ENCODE peak calls at places on chromosome 2, in nine cellular contexts. F, W, R, P, N, Z, J, Y and V are unnamed samples.
A peak's percentile ranks its signal among the peaks of the same experiment; 100 is the strongest.

GRCh38 chr2:36356990-36357505 is 1.5 kb downstream of the CRIM1 start:
- DNase-seq in J (no peak), F (no peak), R (peak; percentile 40), Z (no peak), Y (peak; percentile 65), W (no peak), N (peak; percentile 54), P (peak; percentile 73), V (no peak)

GRCh38 chr2:46010925-46011490 is 286.2 kb upstream of the EPAS1 start:
- DNase-seq in W (no peak), N (no peak), J (peak; percentile 60), Y (peak; percentile 78), R (no peak), F (peak; percentile 48), Z (peak; percentile 53), P (peak; percentile 63), V (peak; percentile 69)

GRCh38 chr2:25521665-25522387 is 151.6 kb downstream of the DTNB start:
- DNase-seq in F (peak; percentile 87), R (no peak), N (peak; percentile 33), W (peak; percentile 90), Y (peak; percentile 89), Z (peak; percentile 78), J (peak; percentile 65), P (peak; percentile 76), V (peak; percentile 58)

GRCh38 chr2:151465771-151466170 is 56.1 kb downstream of the RIF1 start:
- DNase-seq in W (no peak), N (no peak), Y (no peak), P (no peak), J (no peak), F (no peak), Z (no peak), R (no peak), V (no peak)

GRCh38 chr2:7427293-7428060 is 510.3 kb downstream of the RNF144A start:
- DNase-seq in N (peak; percentile 34), W (peak; percentile 66), P (peak; percentile 48), F (peak; percentile 89), Y (peak; percentile 77), Z (peak; percentile 45), R (no peak), J (peak; percentile 8), V (peak; percentile 66)

GRCh38 chr2:137302957-137303356 is 537.6 kb downstream of the THSD7B start:
- DNase-seq in P (no peak), W (no peak), N (no peak), Y (no peak), J (no peak), Z (no peak), R (no peak), F (no peak), V (no peak)

GRCh38 chr2:9830685-9831410 is 12.4 kb upstream of the TAF1B start:
- DNase-seq in N (no peak), W (no peak), P (no peak), J (no peak), F (no peak), R (no peak), Y (no peak), Z (no peak), V (no peak)

GRCh38 chr2:218396688-218397501 is 2.8 kb upstream of the CTDSP1 start:
- DNase-seq in F (peak; percentile 83), N (no peak), Z (peak; percentile 62), Y (peak; percentile 70), R (no peak), J (peak; percentile 62), P (peak; percentile 69), W (no peak), V (peak; percentile 26)